ENCODE peak calls at places on chromosomes 11 and 22, in five cellular contexts. E is mammary epithelial cell, P is iPS DF 6.9, W is pancreas, F is ovary. R is an unnamed sample. For H3K4me1 and H3K36me3, the result is how much of the 10 kb centered on the place peaks cover.

GRCh38 chr11:72013765-72014711 is 15.3 kb downstream of the IL18BP start:
- DNase-seq in E (no peak), P (no peak), W (no peak), F (peak), R (peak)

GRCh38 chr11:94024547-94024946 is 3.4 kb downstream of the HEPHL1 start:
- DNase-seq in E (no peak), P (no peak), W (no peak), F (no peak), R (no peak)

GRCh38 chr11:73971175-73971719 is 11.4 kb downstream of the UCP2 start:
- DNase-seq in E (no peak), P (no peak), W (no peak), F (no peak), R (no peak)

GRCh38 chr11:126929186-126930085 is 71.1 kb downstream of the KIRREL3 start:
- DNase-seq in E (peak), P (no peak), W (no peak), F (no peak), R (peak)

GRCh38 chr22:35328472-35328885 is 28.8 kb downstream of the TOM1 start:
- DNase-seq in E (no peak), P (no peak), W (peak), F (no peak), R (no peak)

GRCh38 chr11:66854729-66855211 is 2.1 kb upstream of the LRFN4 start:
- DNase-seq in E (no peak), P (no peak), W (peak), F (no peak), R (no peak)

GRCh38 chr11:118939948-118940598 is 14.3 kb upstream of the BCL9L start:
- DNase-seq in E (no peak), P (no peak), W (no peak), F (no peak), R (peak)

GRCh38 chr11:124086447-124086846 is 28.8 kb upstream of the VWA5A start:
- DNase-seq in E (no peak), P (no peak), W (no peak), F (no peak), R (peak)

GRCh38 chr11:69114811-69115523 is 40.8 kb upstream of the SMIM38 start:
- DNase-seq in E (no peak), P (no peak), W (no peak), F (no peak), R (no peak)

GRCh38 chr11:71995726-71996291 is 2.9 kb upstream of the IL18BP start:
- DNase-seq in E (no peak), P (no peak), W (no peak), F (no peak), R (no peak)

GRCh38 chr11:69972351-69972802 is 105.7 kb upstream of the ANO1 start:
- DNase-seq in E (no peak), P (no peak), W (no peak), F (no peak), R (no peak)

GRCh38 chr11:27635567-27636037 is 64.7 kb downstream of the BDNF start:
- DNase-seq in E (no peak), P (no peak), W (no peak), F (no peak), R (no peak)

GRCh38 chr11:72012897-72013721 is 14.4 kb downstream of the IL18BP start:
- DNase-seq in E (peak), P (no peak), W (peak), F (peak), R (no peak)

GRCh38 chr11:2535673-2536439 is 91.0 kb downstream of the KCNQ1 start:
- DNase-seq in E (no peak), P (no peak), W (peak), F (peak), R (no peak)

GRCh38 chr22:27212617-27213177 is 555.3 kb downstream of the MIAT start:
- DNase-seq in E (no peak), P (no peak), W (peak), F (peak), R (peak)

GRCh38 chr22:49393526-49393925 is 434.1 kb downstream of the BRD1 start:
- DNase-seq in E (no peak), P (no peak), W (no peak), F (no peak), R (no peak)

GRCh38 chr11:113553905-113554304 is 78.7 kb upstream of the DRD2 start:
- DNase-seq in E (no peak), P (no peak), W (no peak), F (no peak), R (no peak)

GRCh38 chr11:32511926-32512325 is 71.7 kb upstream of the EIF3M start:
- DNase-seq in E (peak), P (no peak), W (no peak), F (no peak), R (no peak)

GRCh38 chr11:86091566-86091965 is 22.7 kb upstream of the PICALM start:
- DNase-seq in E (peak), P (no peak), W (no peak), F (no peak), R (peak)

GRCh38 chr22:35056486-35056885 is 9.5 kb upstream of the ISX start:
- DNase-seq in E (no peak), P (no peak), W (no peak), F (no peak), R (no peak)

GRCh38 chr11:64546176-64546575 is 44.8 kb upstream of the SLC22A12 start:
- DNase-seq in E (no peak), P (no peak), W (no peak), F (no peak), R (no peak)

GRCh38 chr11:33735166-33735425 is 1.1 kb downstream of the CD59 start:
- DNase-seq in E (no peak), P (no peak), W (no peak), F (no peak), R (no peak)

GRCh38 chr22:43057641-43058040 is 31.6 kb downstream of the TTLL1 start:
- DNase-seq in E (no peak), P (no peak), W (no peak), F (no peak), R (no peak)

GRCh38 chr11:113873241-113873626 is 2.1 kb downstream of the USP28 start:
- DNase-seq in E (no peak), P (no peak), W (no peak), F (no peak), R (peak)

GRCh38 chr22:28899199-28899853 is 16.0 kb downstream of the ZNRF3 start:
- DNase-seq in E (peak), P (no peak), W (no peak), F (peak), R (no peak)

GRCh38 chr11:2564588-2565440 is 120.0 kb downstream of the KCNQ1 start:
- DNase-seq in E (no peak), P (no peak), W (no peak), F (no peak), R (no peak)

GRCh38 chr11:13294771-13295579 is 17.4 kb downstream of the BMAL1 start:
- DNase-seq in E (no peak), P (no peak), W (no peak), F (no peak), R (no peak)

GRCh38 chr11:94543695-94544581 is at the start of gene FUT4:
- DNase-seq in E (peak), P (no peak), W (peak), F (peak), R (peak)

GRCh38 chr11:122746050-122746478 is 90.5 kb downstream of the UBASH3B start:
- DNase-seq in E (no peak), P (no peak), W (no peak), F (no peak), R (no peak)

GRCh38 chr11:109209572-109209971 is 212.4 kb upstream of the C11orf87 start:
- DNase-seq in E (no peak), P (no peak), W (no peak), F (no peak), R (no peak)

GRCh38 chr11:34194576-34195335 is 89.3 kb downstream of the NAT10 start:
- DNase-seq in E (no peak), P (no peak), W (no peak), F (no peak), R (no peak)

GRCh38 chr11:22957890-22958289 is 97.6 kb upstream of the CCDC179 start:
- DNase-seq in E (no peak), P (no peak), W (no peak), F (no peak), R (no peak)

GRCh38 chr11:46625406-46625805 is 8.1 kb downstream of the ATG13 start:
- DNase-seq in E (no peak), P (no peak), W (no peak), F (no peak), R (no peak)

GRCh38 chr22:39135092-39135896 is 17.2 kb downstream of the CBX7 start:
- DNase-seq in E (peak), P (no peak), W (peak), F (peak), R (peak)

GRCh38 chr11:11574373-11574772 is 47.4 kb downstream of the GALNT18 start:
- DNase-seq in E (no peak), P (no peak), W (no peak), F (no peak), R (no peak)

GRCh38 chr11:62665630-62666258 is 632 bp downstream of the CSKMT start:
- DNase-seq in E (no peak), P (no peak), W (peak), F (peak), R (peak)

GRCh38 chr11:16347928-16348685 is 8.2 kb downstream of the SOX6 start:
- DNase-seq in E (peak), P (no peak), W (no peak), F (no peak), R (no peak)

GRCh38 chr11:114285599-114285998 is 10.6 kb upstream of the NNMT start:
- DNase-seq in E (no peak), P (no peak), W (no peak), F (no peak), R (peak)

DNA sequence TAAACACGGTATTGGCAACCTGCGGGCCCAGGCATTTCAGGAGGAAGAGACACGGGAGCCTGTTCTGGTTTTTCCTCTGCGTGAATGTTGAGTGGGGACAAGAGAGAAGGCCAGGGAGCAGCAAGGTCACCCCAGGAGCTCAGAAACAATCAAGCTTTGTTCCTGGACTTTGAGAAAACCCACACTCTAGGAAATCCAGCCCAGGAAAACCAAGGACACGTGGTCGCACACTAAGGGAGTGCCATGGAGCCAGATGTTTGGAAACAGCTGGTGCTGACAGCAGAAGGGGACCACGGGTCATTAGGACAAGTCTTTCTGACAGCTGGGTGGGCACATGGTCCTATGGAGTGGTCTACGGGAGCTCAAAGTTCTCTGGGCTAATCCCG is 44.1 kb downstream of the MYH9 start:
- DNase-seq in E (no peak), P (no peak), W (no peak), F (no peak), R (no peak)
- H3K4me1 ChIP-seq in E (half or more), P (under half), W (under half), F (under half), R (under half)

GRCh38 chr22:17902960-17903359 is 121.4 kb downstream of the MICAL3 start:
- DNase-seq in E (no peak), P (no peak), W (no peak), F (no peak), R (no peak)
- H3K36me3 ChIP-seq in E (under half), P (under half), W (under half), F (under half), R (under half)

DNA sequence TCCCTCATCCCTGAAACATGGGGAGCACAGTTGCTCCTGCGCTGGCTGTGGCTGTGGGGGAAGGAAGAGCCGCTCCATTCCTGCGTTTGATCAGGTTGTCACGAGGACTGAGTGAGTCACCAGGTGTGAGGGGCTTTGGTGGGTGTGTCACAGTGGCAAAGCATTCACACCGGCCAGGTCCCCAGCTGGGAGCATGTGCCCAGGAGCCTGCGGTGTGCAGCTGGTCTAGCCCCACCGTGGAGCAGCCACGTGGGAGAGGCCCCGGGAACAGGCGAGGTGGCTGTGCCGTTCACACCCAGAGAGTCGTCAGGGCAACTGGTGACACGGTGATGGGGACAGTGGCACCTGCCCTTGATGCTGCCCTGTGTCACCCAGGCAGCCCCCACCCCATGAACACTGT is 47.6 kb upstream of the PPARA start:
- DNase-seq in E (no peak), P (no peak), W (no peak), F (no peak), R (no peak)
- H3K4me1 ChIP-seq in E (half or more), P (under half), W (under half), F (half or more), R (under half)

GRCh38 chr11:125667151-125667550 is 13.5 kb downstream of the ACRV1 start:
- DNase-seq in E (no peak), P (no peak), W (no peak), F (no peak), R (no peak)

GRCh38 chr11:125662689-125663088 is 18.0 kb downstream of the ACRV1 start:
- DNase-seq in E (no peak), P (no peak), W (no peak), F (no peak), R (no peak)

GRCh38 chr11:125663910-125664309 is 16.7 kb downstream of the ACRV1 start:
- DNase-seq in E (peak), P (no peak), W (no peak), F (no peak), R (no peak)
- H3K36me3 ChIP-seq in E (under half), P (under half), W (under half), F (under half), R (under half)

GRCh38 chr11:120797133-120797532 is 226.8 kb upstream of the TBCEL start:
- DNase-seq in E (no peak), P (no peak), W (no peak), F (no peak), R (no peak)
- H3K4me1 ChIP-seq in E (under half), P (under half), W (under half), F (under half), R (under half)